ENCODE peak calls at places on chromosomes 6 and 20, in six cellular contexts. One of them, this sample, is unnamed.

GRCh38 chr20:50467618-50468373 is 42.4 kb upstream of the PTPN1 start:
- DNase-seq in fibroblast of pulmonary artery: peak
- DNase-seq in NCI-H774: peak
- DNase-seq in iris pigment epithelial cell: peak
- DNase-seq in mucosa of descending colon: no peak
- DNase-seq in stimulated activated effector memory CD8-positive, alpha-beta T cell treated with anti-CD3 and anti-CD28 coated beads, Interleukin-12 subunit alpha, Interleukin-12 subunit beta, amount 100 ng/mL, for 72 hours: no peak
- DNase-seq in this sample: peak

GRCh38 chr20:19735446-19735845 is 22.6 kb upstream of the RIN2 start:
- DNase-seq in mucosa of descending colon: peak
- DNase-seq in NCI-H774: no peak
- DNase-seq in stimulated activated effector memory CD8-positive, alpha-beta T cell treated with anti-CD3 and anti-CD28 coated beads, Interleukin-12 subunit alpha, Interleukin-12 subunit beta, amount 100 ng/mL, for 72 hours: no peak
- DNase-seq in iris pigment epithelial cell: peak
- DNase-seq in fibroblast of pulmonary artery: peak
- DNase-seq in this sample: peak

GRCh38 chr6:32123681-32124080 is 4.4 kb downstream of the ATF6B start:
- DNase-seq in NCI-H774: no peak
- DNase-seq in stimulated activated effector memory CD8-positive, alpha-beta T cell treated with anti-CD3 and anti-CD28 coated beads, Interleukin-12 subunit alpha, Interleukin-12 subunit beta, amount 100 ng/mL, for 72 hours: no peak
- DNase-seq in iris pigment epithelial cell: no peak
- DNase-seq in mucosa of descending colon: no peak
- DNase-seq in fibroblast of pulmonary artery: no peak
- DNase-seq in this sample: no peak

GRCh38 chr6:46491789-46492547 is 719 bp upstream of the RCAN2 start:
- DNase-seq in fibroblast of pulmonary artery: peak
- DNase-seq in mucosa of descending colon: no peak
- DNase-seq in iris pigment epithelial cell: peak
- DNase-seq in stimulated activated effector memory CD8-positive, alpha-beta T cell treated with anti-CD3 and anti-CD28 coated beads, Interleukin-12 subunit alpha, Interleukin-12 subunit beta, amount 100 ng/mL, for 72 hours: no peak
- DNase-seq in NCI-H774: peak
- DNase-seq in this sample: peak

GRCh38 chr20:18164356-18164755 is 26.7 kb downstream of the KAT14 start:
- DNase-seq in stimulated activated effector memory CD8-positive, alpha-beta T cell treated with anti-CD3 and anti-CD28 coated beads, Interleukin-12 subunit alpha, Interleukin-12 subunit beta, amount 100 ng/mL, for 72 hours: no peak
- DNase-seq in NCI-H774: no peak
- DNase-seq in iris pigment epithelial cell: peak
- DNase-seq in fibroblast of pulmonary artery: no peak
- DNase-seq in mucosa of descending colon: no peak
- DNase-seq in this sample: peak

GRCh38 chr20:31845300-31845863 is at the start of gene FOXS1:
- DNase-seq in fibroblast of pulmonary artery: peak
- DNase-seq in NCI-H774: no peak
- DNase-seq in stimulated activated effector memory CD8-positive, alpha-beta T cell treated with anti-CD3 and anti-CD28 coated beads, Interleukin-12 subunit alpha, Interleukin-12 subunit beta, amount 100 ng/mL, for 72 hours: no peak
- DNase-seq in mucosa of descending colon: no peak
- DNase-seq in iris pigment epithelial cell: no peak
- DNase-seq in this sample: no peak

GRCh38 chr6:81572020-81572419 is 180.5 kb downstream of the TENT5A start:
- DNase-seq in mucosa of descending colon: no peak
- DNase-seq in iris pigment epithelial cell: no peak
- DNase-seq in NCI-H774: no peak
- DNase-seq in fibroblast of pulmonary artery: no peak
- DNase-seq in stimulated activated effector memory CD8-positive, alpha-beta T cell treated with anti-CD3 and anti-CD28 coated beads, Interleukin-12 subunit alpha, Interleukin-12 subunit beta, amount 100 ng/mL, for 72 hours: no peak
- DNase-seq in this sample: no peak

GRCh38 chr6:166331503-166332133 is 10.7 kb downstream of the SFT2D1 start:
- DNase-seq in iris pigment epithelial cell: no peak
- DNase-seq in NCI-H774: no peak
- DNase-seq in fibroblast of pulmonary artery: no peak
- DNase-seq in stimulated activated effector memory CD8-positive, alpha-beta T cell treated with anti-CD3 and anti-CD28 coated beads, Interleukin-12 subunit alpha, Interleukin-12 subunit beta, amount 100 ng/mL, for 72 hours: no peak
- DNase-seq in mucosa of descending colon: no peak
- DNase-seq in this sample: no peak

GRCh38 chr6:168837231-168837903 is 396.4 kb downstream of the SMOC2 start:
- DNase-seq in fibroblast of pulmonary artery: no peak
- DNase-seq in NCI-H774: peak
- DNase-seq in iris pigment epithelial cell: no peak
- DNase-seq in stimulated activated effector memory CD8-positive, alpha-beta T cell treated with anti-CD3 and anti-CD28 coated beads, Interleukin-12 subunit alpha, Interleukin-12 subunit beta, amount 100 ng/mL, for 72 hours: no peak
- DNase-seq in mucosa of descending colon: no peak
- DNase-seq in this sample: no peak

GRCh38 chr6:33248643-33248931 is 23.1 kb downstream of the VPS52 start:
- DNase-seq in iris pigment epithelial cell: peak
- DNase-seq in stimulated activated effector memory CD8-positive, alpha-beta T cell treated with anti-CD3 and anti-CD28 coated beads, Interleukin-12 subunit alpha, Interleukin-12 subunit beta, amount 100 ng/mL, for 72 hours: no peak
- DNase-seq in mucosa of descending colon: no peak
- DNase-seq in fibroblast of pulmonary artery: peak
- DNase-seq in NCI-H774: no peak
- DNase-seq in this sample: no peak

GRCh38 chr6:5995705-5996686 is 10.7 kb downstream of the NRN1 start:
- DNase-seq in mucosa of descending colon: no peak
- DNase-seq in stimulated activated effector memory CD8-positive, alpha-beta T cell treated with anti-CD3 and anti-CD28 coated beads, Interleukin-12 subunit alpha, Interleukin-12 subunit beta, amount 100 ng/mL, for 72 hours: no peak
- DNase-seq in iris pigment epithelial cell: no peak
- DNase-seq in fibroblast of pulmonary artery: peak
- DNase-seq in NCI-H774: no peak
- DNase-seq in this sample: no peak

GRCh38 chr20:46071573-46071972 is 18.2 kb downstream of the NCOA5 start:
- DNase-seq in stimulated activated effector memory CD8-positive, alpha-beta T cell treated with anti-CD3 and anti-CD28 coated beads, Interleukin-12 subunit alpha, Interleukin-12 subunit beta, amount 100 ng/mL, for 72 hours: no peak
- DNase-seq in NCI-H774: no peak
- DNase-seq in mucosa of descending colon: no peak
- DNase-seq in fibroblast of pulmonary artery: no peak
- DNase-seq in iris pigment epithelial cell: no peak
- DNase-seq in this sample: no peak

GRCh38 chr6:151254451-151255081 is 14.8 kb downstream of the AKAP12 start:
- DNase-seq in iris pigment epithelial cell: peak
- DNase-seq in mucosa of descending colon: no peak
- DNase-seq in NCI-H774: no peak
- DNase-seq in fibroblast of pulmonary artery: peak
- DNase-seq in stimulated activated effector memory CD8-positive, alpha-beta T cell treated with anti-CD3 and anti-CD28 coated beads, Interleukin-12 subunit alpha, Interleukin-12 subunit beta, amount 100 ng/mL, for 72 hours: no peak
- DNase-seq in this sample: peak

GRCh38 chr6:157535354-157536217 is 154.6 kb downstream of the ZDHHC14 start:
- DNase-seq in stimulated activated effector memory CD8-positive, alpha-beta T cell treated with anti-CD3 and anti-CD28 coated beads, Interleukin-12 subunit alpha, Interleukin-12 subunit beta, amount 100 ng/mL, for 72 hours: no peak
- DNase-seq in NCI-H774: no peak
- DNase-seq in fibroblast of pulmonary artery: peak
- DNase-seq in iris pigment epithelial cell: peak
- DNase-seq in mucosa of descending colon: no peak
- DNase-seq in this sample: peak

GRCh38 chr6:52547647-52548352 is 29.1 kb downstream of the TRAM2 start:
- DNase-seq in NCI-H774: no peak
- DNase-seq in stimulated activated effector memory CD8-positive, alpha-beta T cell treated with anti-CD3 and anti-CD28 coated beads, Interleukin-12 subunit alpha, Interleukin-12 subunit beta, amount 100 ng/mL, for 72 hours: no peak
- DNase-seq in iris pigment epithelial cell: peak
- DNase-seq in mucosa of descending colon: peak
- DNase-seq in fibroblast of pulmonary artery: peak
- DNase-seq in this sample: no peak

GRCh38 chr20:59771506-59772372 is 161.7 kb downstream of the SYCP2 start:
- DNase-seq in mucosa of descending colon: no peak
- DNase-seq in fibroblast of pulmonary artery: no peak
- DNase-seq in NCI-H774: no peak
- DNase-seq in iris pigment epithelial cell: no peak
- DNase-seq in stimulated activated effector memory CD8-positive, alpha-beta T cell treated with anti-CD3 and anti-CD28 coated beads, Interleukin-12 subunit alpha, Interleukin-12 subunit beta, amount 100 ng/mL, for 72 hours: no peak
- DNase-seq in this sample: no peak

GRCh38 chr6:3296113-3296512 is 37.4 kb downstream of the PSMG4 start:
- DNase-seq in stimulated activated effector memory CD8-positive, alpha-beta T cell treated with anti-CD3 and anti-CD28 coated beads, Interleukin-12 subunit alpha, Interleukin-12 subunit beta, amount 100 ng/mL, for 72 hours: no peak
- DNase-seq in mucosa of descending colon: no peak
- DNase-seq in fibroblast of pulmonary artery: no peak
- DNase-seq in iris pigment epithelial cell: no peak
- DNase-seq in NCI-H774: no peak
- DNase-seq in this sample: no peak

GRCh38 chr20:38293490-38294333 is 10.2 kb upstream of the BPI start:
- DNase-seq in NCI-H774: no peak
- DNase-seq in stimulated activated effector memory CD8-positive, alpha-beta T cell treated with anti-CD3 and anti-CD28 coated beads, Interleukin-12 subunit alpha, Interleukin-12 subunit beta, amount 100 ng/mL, for 72 hours: no peak
- DNase-seq in fibroblast of pulmonary artery: no peak
- DNase-seq in iris pigment epithelial cell: no peak
- DNase-seq in mucosa of descending colon: no peak
- DNase-seq in this sample: no peak

GRCh38 chr6:3616565-3617176 is 134.8 kb downstream of the PXDC1 start:
- DNase-seq in fibroblast of pulmonary artery: no peak
- DNase-seq in NCI-H774: no peak
- DNase-seq in iris pigment epithelial cell: no peak
- DNase-seq in stimulated activated effector memory CD8-positive, alpha-beta T cell treated with anti-CD3 and anti-CD28 coated beads, Interleukin-12 subunit alpha, Interleukin-12 subunit beta, amount 100 ng/mL, for 72 hours: no peak
- DNase-seq in mucosa of descending colon: no peak
- DNase-seq in this sample: no peak

This sample was measured in Caki2.